ENCODE peak calls at places on chromosomes 12 and 14, in nine cellular contexts. M, T, E, G, O, H, X, F and N are unnamed samples.

GRCh38 chr12:45914090-45914489 is 76.3 kb downstream of the SCAF11 start:
- DNase-seq in M (no peak), T (peak), E (peak), G (peak), O (no peak), H (no peak), X (no peak), F (peak), N (no peak)

GRCh38 chr12:104792570-104792969 is 165.5 kb downstream of the SLC41A2 start:
- DNase-seq in M (peak), T (peak), E (peak), G (peak), O (no peak), H (peak), X (no peak), F (peak), N (no peak)

GRCh38 chr12:94534761-94535613 is 75.3 kb upstream of the CEP83 start:
- DNase-seq in M (no peak), T (no peak), E (no peak), G (no peak), O (no peak), H (no peak), X (no peak), F (no peak), N (no peak)

GRCh38 chr12:12007001-12007712 is 63.6 kb upstream of the BCL2L14 start:
- DNase-seq in M (no peak), T (no peak), E (peak), G (peak), O (no peak), H (no peak), X (no peak), F (peak), N (no peak)

GRCh38 chr14:98928418-98928817 is 343.6 kb downstream of the BCL11B start:
- DNase-seq in M (no peak), T (no peak), E (no peak), G (no peak), O (no peak), H (no peak), X (no peak), F (no peak), N (no peak)

GRCh38 chr12:31600764-31601163 is 9.8 kb upstream of the DENND5B start:
- DNase-seq in M (no peak), T (no peak), E (no peak), G (no peak), O (no peak), H (no peak), X (no peak), F (no peak), N (no peak)

GRCh38 chr12:15801770-15802393 is 12.7 kb upstream of the EPS8 start:
- DNase-seq in M (no peak), T (no peak), E (no peak), G (peak), O (no peak), H (no peak), X (no peak), F (no peak), N (no peak)

GRCh38 chr14:101183376-101184103 is 280.0 kb upstream of the RTL1 start:
- DNase-seq in M (no peak), T (no peak), E (no peak), G (no peak), O (peak), H (peak), X (peak), F (peak), N (no peak)

GRCh38 chr14:77098470-77099353 is 654 bp downstream of the CIPC start:
- DNase-seq in M (peak), T (no peak), E (peak), G (no peak), O (peak), H (peak), X (peak), F (no peak), N (peak)

GRCh38 chr14:80239631-80240030 is 28.3 kb upstream of the DIO2 start:
- DNase-seq in M (no peak), T (no peak), E (no peak), G (peak), O (no peak), H (no peak), X (no peak), F (no peak), N (no peak)

GRCh38 chr12:94898388-94898787 is 105.1 kb downstream of the NDUFA12 start:
- DNase-seq in M (no peak), T (no peak), E (no peak), G (no peak), O (no peak), H (no peak), X (no peak), F (peak), N (no peak)

GRCh38 chr12:109871678-109872314 is 8.5 kb downstream of the GLTP start:
- DNase-seq in M (no peak), T (no peak), E (peak), G (no peak), O (no peak), H (no peak), X (no peak), F (no peak), N (no peak)

GRCh38 chr14:63875311-63875710 is 22.5 kb downstream of the SYNE2 start:
- DNase-seq in M (no peak), T (no peak), E (peak), G (peak), O (no peak), H (no peak), X (no peak), F (peak), N (no peak)

GRCh38 chr12:80490329-80490728 is 46.3 kb downstream of the PTPRQ start:
- DNase-seq in M (no peak), T (no peak), E (no peak), G (peak), O (no peak), H (no peak), X (no peak), F (no peak), N (no peak)

GRCh38 chr12:91763654-91764439 is 381.8 kb downstream of the BTG1 start:
- DNase-seq in M (no peak), T (no peak), E (no peak), G (no peak), O (no peak), H (no peak), X (no peak), F (peak), N (no peak)

GRCh38 chr12:83040991-83041390 is 354.3 kb downstream of the TMTC2 start:
- DNase-seq in M (no peak), T (no peak), E (no peak), G (no peak), O (no peak), H (no peak), X (no peak), F (no peak), N (no peak)

GRCh38 chr12:68559246-68559645 is 51.5 kb upstream of the RAP1B start:
- DNase-seq in M (no peak), T (no peak), E (peak), G (peak), O (no peak), H (no peak), X (no peak), F (no peak), N (no peak)

GRCh38 chr12:102216086-102216691 is 18.6 kb upstream of the PMCH start:
- DNase-seq in M (peak), T (peak), E (peak), G (peak), O (no peak), H (no peak), X (no peak), F (peak), N (no peak)

GRCh38 chr14:34766611-34767010 is 52.2 kb upstream of the CFL2 start:
- DNase-seq in M (no peak), T (no peak), E (peak), G (peak), O (no peak), H (no peak), X (no peak), F (peak), N (no peak)

GRCh38 chr14:35261774-35262173 is 30.4 kb upstream of the PSMA6 start:
- DNase-seq in M (no peak), T (no peak), E (peak), G (no peak), O (no peak), H (no peak), X (no peak), F (peak), N (no peak)

GRCh38 chr12:105823810-105824209 is 314.9 kb downstream of the NUAK1 start:
- DNase-seq in M (no peak), T (no peak), E (no peak), G (no peak), O (no peak), H (no peak), X (no peak), F (no peak), N (no peak)

GRCh38 chr14:55838529-55839052 is 258.6 kb downstream of the KTN1 start:
- DNase-seq in M (no peak), T (peak), E (no peak), G (peak), O (no peak), H (no peak), X (no peak), F (no peak), N (no peak)

GRCh38 chr14:101025131-101025530 is 121.6 kb upstream of the RTL1 start:
- DNase-seq in M (no peak), T (no peak), E (no peak), G (no peak), O (peak), H (peak), X (peak), F (no peak), N (no peak)

GRCh38 chr14:75274899-75275569 is 3.6 kb upstream of the FOS start:
- DNase-seq in M (no peak), T (no peak), E (no peak), G (no peak), O (no peak), H (no peak), X (no peak), F (no peak), N (no peak)

GRCh38 chr14:85315290-85315689 is 214.7 kb upstream of the FLRT2 start:
- DNase-seq in M (no peak), T (no peak), E (no peak), G (no peak), O (no peak), H (no peak), X (no peak), F (no peak), N (no peak)

GRCh38 chr12:132327351-132328171 is 1.8 kb downstream of the GALNT9 start:
- DNase-seq in M (peak), T (peak), E (peak), G (peak), O (peak), H (peak), X (no peak), F (peak), N (peak)

DNA sequence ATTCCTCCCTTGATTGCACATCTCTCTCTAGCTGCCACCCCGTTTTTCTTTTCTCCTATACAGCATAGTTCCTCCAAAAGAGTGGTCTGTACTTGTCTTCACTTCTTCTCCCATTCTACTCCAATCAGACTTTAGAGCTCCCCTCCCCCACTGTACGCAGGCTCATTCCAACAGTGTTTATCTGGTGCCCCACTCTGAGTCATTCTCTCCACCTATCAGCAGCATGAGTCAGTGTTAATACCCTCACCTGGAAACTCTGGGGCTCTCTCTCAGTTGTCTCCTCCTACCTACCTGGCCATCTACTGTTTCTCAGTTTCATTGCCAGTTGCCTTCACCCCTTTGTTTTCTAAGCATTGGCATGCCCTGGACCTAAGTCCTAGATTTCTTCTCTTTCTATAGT is 175.1 kb upstream of the ARHGAP5 start:
- DNase-seq in M (no peak), T (no peak), E (no peak), G (no peak), O (no peak), H (no peak), X (no peak), F (no peak), N (no peak)
- H3K27ac ChIP-seq in M (no peak), T (no peak), E (no peak), G (no peak), O (no peak), H (no peak), X (no peak), F (no peak), N (no peak)

GRCh38 chr12:64666054-64666914 is 56.0 kb downstream of the RASSF3 start:
- DNase-seq in M (no peak), T (no peak), E (no peak), G (peak), O (no peak), H (no peak), X (no peak), F (peak), N (no peak)
- H3K27ac ChIP-seq in M (peak), T (peak), E (no peak), G (peak), O (peak), H (peak), X (peak), F (peak), N (no peak)

DNA sequence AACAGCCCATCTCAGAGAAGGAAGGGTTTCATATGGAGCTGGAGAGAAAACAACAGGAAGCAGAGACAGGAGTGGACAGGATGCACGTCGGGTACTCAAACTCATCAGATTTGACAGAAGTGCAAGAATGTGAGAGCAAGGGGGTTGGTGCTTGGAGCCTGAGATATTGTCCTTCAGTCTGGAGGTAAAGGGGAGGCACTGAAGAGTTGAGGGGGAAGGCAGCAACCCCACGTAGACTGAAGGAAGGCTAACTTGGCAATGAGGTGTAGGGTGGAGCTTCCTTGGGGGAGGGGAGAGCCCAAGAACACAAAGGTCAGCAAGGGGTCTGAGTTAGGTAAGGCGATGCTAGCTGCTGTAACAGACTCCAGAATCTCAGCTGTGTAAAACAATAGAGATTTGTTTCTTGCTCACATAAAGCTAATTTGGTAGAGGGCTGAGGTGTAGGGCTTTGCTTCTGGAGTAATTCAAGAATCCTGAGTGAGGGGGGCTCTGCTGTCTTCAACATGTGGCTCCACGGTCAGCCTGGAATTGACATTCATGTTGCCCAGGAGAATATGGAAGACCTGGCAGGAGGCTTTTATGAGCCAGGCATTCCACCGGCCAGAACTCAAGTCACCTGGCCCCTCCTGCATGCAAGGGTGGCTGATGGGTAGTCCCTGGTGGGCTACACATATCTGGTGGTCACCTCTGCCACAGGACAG is 153.9 kb downstream of the ZFP36L1 start:
- DNase-seq in M (no peak), T (no peak), E (no peak), G (no peak), O (no peak), H (no peak), X (no peak), F (peak), N (no peak)
- H3K27ac ChIP-seq in M (no peak), T (no peak), E (no peak), G (no peak), O (no peak), H (peak), X (peak), F (peak), N (peak)

DNA sequence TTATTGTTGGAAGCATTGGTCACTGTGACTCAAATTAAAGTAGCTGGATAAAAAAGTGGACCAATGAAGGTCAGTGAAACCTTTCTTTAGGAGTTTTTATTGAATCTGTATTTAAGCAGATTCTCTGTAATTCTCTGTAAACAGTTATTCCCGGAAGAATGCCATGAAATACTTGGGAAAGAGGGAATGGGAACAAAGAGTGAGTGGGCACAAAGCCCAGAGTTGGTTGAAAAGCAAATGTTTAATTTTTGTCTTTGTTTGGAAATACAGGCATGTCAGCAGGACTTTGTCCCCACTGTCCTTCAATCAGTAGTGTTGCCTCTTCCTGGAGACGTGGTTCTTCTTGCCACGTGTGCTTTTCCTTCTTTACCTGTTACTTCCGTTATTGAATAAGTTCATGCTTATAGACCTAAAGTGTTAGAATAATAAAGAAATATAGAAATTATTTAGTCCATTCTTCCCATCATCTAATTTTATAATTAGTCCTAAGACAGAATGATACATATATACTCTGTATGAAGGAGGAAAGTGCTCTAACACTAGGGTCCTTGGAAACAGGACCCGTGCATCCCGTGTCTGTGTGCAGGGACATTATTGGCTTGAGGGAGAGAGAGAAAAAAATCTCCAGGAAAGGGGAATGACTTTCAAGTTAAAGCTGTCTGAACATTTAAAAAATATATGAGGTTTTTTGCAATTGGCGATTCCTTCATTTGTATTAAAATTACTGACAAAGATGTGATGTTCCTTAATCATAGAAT is 2.0 kb upstream of the ANG start:
- DNase-seq in M (no peak), T (no peak), E (no peak), G (no peak), O (no peak), H (no peak), X (no peak), F (no peak), N (no peak)
- H3K27ac ChIP-seq in M (peak), T (no peak), E (peak), G (no peak), O (no peak), H (no peak), X (peak), F (no peak), N (no peak)

GRCh38 chr14:92460916-92461579 is 52.5 kb upstream of the RIN3 start:
- DNase-seq in M (no peak), T (no peak), E (peak), G (peak), O (no peak), H (no peak), X (peak), F (peak), N (no peak)

GRCh38 chr14:92460541-92460915 is 53.1 kb upstream of the RIN3 start:
- DNase-seq in M (no peak), T (no peak), E (no peak), G (no peak), O (no peak), H (no peak), X (peak), F (no peak), N (no peak)

GRCh38 chr14:92462568-92462967 is 51.0 kb upstream of the RIN3 start:
- DNase-seq in M (no peak), T (no peak), E (no peak), G (no peak), O (no peak), H (no peak), X (peak), F (no peak), N (no peak)

GRCh38 chr14:92463141-92463540 is 50.4 kb upstream of the RIN3 start:
- DNase-seq in M (no peak), T (no peak), E (no peak), G (no peak), O (no peak), H (no peak), X (peak), F (no peak), N (no peak)

DNA sequence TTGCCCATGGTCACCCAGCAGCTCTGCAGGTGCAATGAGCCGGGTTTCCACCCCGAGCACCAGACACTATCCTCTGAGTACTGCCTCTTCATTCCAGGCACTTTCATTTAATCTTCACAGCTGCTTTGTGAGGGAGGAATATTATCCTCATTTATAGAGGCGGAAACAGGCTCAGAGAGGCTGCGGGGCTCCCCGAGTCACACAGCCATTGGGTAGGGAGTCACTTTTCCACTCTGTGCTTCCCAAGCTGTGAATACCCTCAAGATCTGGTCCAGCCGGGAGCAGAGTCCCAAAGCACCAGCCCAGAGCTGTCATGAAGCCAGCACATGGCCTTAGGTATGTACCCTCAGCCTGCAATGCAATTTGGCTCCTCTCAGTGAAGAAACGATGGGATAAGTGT is 51.7 kb upstream of the RIN3 start:
- DNase-seq in M (no peak), T (no peak), E (no peak), G (no peak), O (no peak), H (no peak), X (peak), F (no peak), N (no peak)
- H3K27ac ChIP-seq in M (no peak), T (no peak), E (no peak), G (no peak), O (no peak), H (no peak), X (peak), F (no peak), N (peak)